ENCODE peak calls at places on chromosome 21, in seven cellular contexts. F is Peyer's patch, W is progenitor cell of endocrine pancreas, Z is GM12865, P is heart right ventricle, I is AG10803, X is foreskin fibroblast. M is an unnamed sample.
A peak's percentile ranks its signal among the peaks of the same experiment; 100 is the strongest.

GRCh38 chr21:26212220-26212619 is 41.6 kb upstream of the APP start:
- DNase-seq in F (no peak), W (no peak), Z (no peak), P (no peak), I (no peak), X (no peak), M (no peak)

GRCh38 chr21:34996304-34997081 is 52.6 kb downstream of the RUNX1 start:
- DNase-seq in F (no peak), W (no peak), Z (no peak), P (no peak), I (peak; percentile 83), X (peak; percentile 77), M (peak; percentile 50)

GRCh38 chr21:33308586-33309490 is 15.9 kb upstream of the IFNAR1 start:
- DNase-seq in F (peak; percentile 76), W (no peak), Z (peak; percentile 97), P (no peak), I (peak; percentile 72), X (peak; percentile 57), M (no peak)

GRCh38 chr21:26795866-26796329 is 49.3 kb downstream of the ADAMTS1 start:
- DNase-seq in F (peak; percentile 62), W (no peak), Z (no peak), P (peak; percentile 91), I (peak; percentile 85), X (peak; percentile 86), M (peak; percentile 40)

GRCh38 chr21:42316891-42317290 is 1.7 kb upstream of the TFF3 start:
- DNase-seq in F (peak; percentile 91), W (no peak), Z (no peak), P (no peak), I (no peak), X (no peak), M (no peak)

GRCh38 chr21:33618407-33618806 is 23.1 kb downstream of the CRYZL1 start:
- DNase-seq in F (no peak), W (no peak), Z (no peak), P (no peak), I (no peak), X (no peak), M (no peak)

GRCh38 chr21:39529026-39529425 is 77.3 kb downstream of the SH3BGR start:
- DNase-seq in F (no peak), W (no peak), Z (no peak), P (no peak), I (no peak), X (no peak), M (no peak)

GRCh38 chr21:34845521-34846213 is 176.9 kb downstream of the CLIC6 start:
- DNase-seq in F (no peak), W (no peak), Z (peak; percentile 80), P (no peak), I (no peak), X (peak; percentile 54), M (no peak)

GRCh38 chr21:42346866-42347600 is 3.8 kb downstream of the TFF2 start:
- DNase-seq in F (no peak), W (no peak), Z (no peak), P (no peak), I (no peak), X (no peak), M (no peak)

GRCh38 chr21:36713746-36714145 is 14.8 kb downstream of the SIM2 start:
- DNase-seq in F (no peak), W (no peak), Z (no peak), P (no peak), I (no peak), X (no peak), M (no peak)

GRCh38 chr21:36873511-36873910 is 93.0 kb downstream of the HLCS start:
- DNase-seq in F (no peak), W (no peak), Z (no peak), P (no peak), I (peak; percentile 20), X (no peak), M (no peak)

GRCh38 chr21:35366348-35367085 is 317.4 kb upstream of the RUNX1 start:
- DNase-seq in F (no peak), W (no peak), Z (no peak), P (peak; percentile 66), I (peak; percentile 98), X (peak; percentile 43), M (no peak)

GRCh38 chr21:31713973-31714740 is 17.8 kb downstream of the SCAF4 start:
- DNase-seq in F (no peak), W (no peak), Z (peak; percentile 27), P (no peak), I (no peak), X (no peak), M (no peak)

GRCh38 chr21:41928621-41929220 is 25.1 kb downstream of the C2CD2 start:
- DNase-seq in F (no peak), W (no peak), Z (peak; percentile 90), P (no peak), I (no peak), X (no peak), M (no peak)

GRCh38 chr21:42533306-42533962 is 19.8 kb downstream of the SLC37A1 start:
- DNase-seq in F (peak; percentile 44), W (no peak), Z (no peak), P (no peak), I (no peak), X (no peak), M (no peak)

GRCh38 chr21:26686278-26686677 is 113.2 kb upstream of the CYYR1 start:
- DNase-seq in F (no peak), W (no peak), Z (peak; percentile 48), P (no peak), I (peak; percentile 21), X (no peak), M (no peak)

GRCh38 chr21:39660191-39660590 is 47.5 kb downstream of the B3GALT5 start:
- DNase-seq in F (no peak), W (no peak), Z (no peak), P (peak; percentile 54), I (peak; percentile 54), X (peak; percentile 64), M (no peak)

GRCh38 chr21:15976807-15977206 is 247.0 kb downstream of the USP25 start:
- DNase-seq in F (no peak), W (no peak), Z (no peak), P (no peak), I (no peak), X (peak; percentile 4), M (no peak)
- TF ChIP-seq CTCF in F (no peak), W (peak; percentile 41), Z (no peak), P (no peak), I (peak; percentile 47), X (peak; percentile 35), M (no peak)

GRCh38 chr21:29359718-29360117 is 61.0 kb downstream of the BACH1 start:
- DNase-seq in F (no peak), W (no peak), Z (no peak), P (no peak), I (no peak), X (no peak), M (no peak)

GRCh38 chr21:29366532-29366931 is 67.8 kb downstream of the BACH1 start:
- DNase-seq in F (no peak), W (no peak), Z (no peak), P (no peak), I (no peak), X (no peak), M (no peak)

GRCh38 chr21:29365636-29366305 is 67.0 kb downstream of the BACH1 start:
- DNase-seq in F (no peak), W (no peak), Z (no peak), P (no peak), I (no peak), X (no peak), M (no peak)

GRCh38 chr21:29362758-29363157 is 64.0 kb downstream of the BACH1 start:
- DNase-seq in F (no peak), W (no peak), Z (no peak), P (no peak), I (no peak), X (no peak), M (no peak)

DNA sequence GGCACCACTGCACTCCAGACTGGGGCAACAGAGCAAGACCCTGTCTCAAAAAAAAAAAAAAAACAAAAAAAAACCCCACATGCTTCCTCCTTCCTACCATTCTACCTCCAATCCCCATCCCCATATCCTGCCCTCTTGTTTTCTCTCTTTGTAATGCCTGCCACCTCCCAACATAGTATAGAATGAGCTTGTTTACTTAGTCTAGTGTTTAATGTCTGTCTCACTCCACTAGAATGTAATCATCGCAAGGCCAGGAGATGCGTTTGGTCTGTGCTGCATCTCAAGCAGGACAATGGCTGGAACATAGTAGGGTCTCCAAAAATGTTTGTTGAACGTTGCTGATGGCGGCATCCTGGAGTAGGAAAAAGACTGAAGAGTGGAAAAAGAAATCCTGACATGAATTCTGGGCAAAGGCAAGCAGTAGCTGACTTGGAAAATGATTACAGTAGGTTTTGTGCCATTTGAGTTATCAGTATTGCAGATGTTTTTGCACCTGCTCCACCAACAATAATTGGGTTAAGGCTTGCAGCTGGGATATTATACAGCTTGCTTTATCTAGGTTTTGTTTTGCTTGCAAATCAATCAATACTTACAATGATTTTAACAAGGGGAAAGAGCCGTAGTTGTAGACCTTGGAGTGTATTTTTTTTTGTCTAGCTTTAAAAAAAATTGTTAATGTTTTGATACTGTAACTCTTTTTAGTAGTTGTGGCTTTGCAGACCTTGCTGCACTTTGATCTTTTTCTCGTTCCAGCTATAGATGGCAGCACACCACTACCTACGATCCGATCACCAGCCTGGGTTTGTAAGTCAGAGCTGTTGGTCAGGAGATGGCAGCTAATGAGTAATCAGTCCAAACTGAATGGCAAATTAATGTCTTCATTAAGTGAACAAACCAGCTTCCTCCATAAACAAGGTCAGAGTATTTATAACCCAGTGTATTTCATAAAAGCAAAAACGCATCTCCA is 62.4 kb downstream of the BACH1 start:
- DNase-seq in F (no peak), W (no peak), Z (no peak), P (no peak), I (no peak), X (no peak), M (no peak)
- TF ChIP-seq CTCF in F (no peak), W (peak; percentile 42), Z (no peak), P (no peak), I (no peak), X (no peak), M (no peak)

GRCh38 chr21:15062566-15062965 is 2.2 kb downstream of the NRIP1 start:
- DNase-seq in F (no peak), W (no peak), Z (peak; percentile 10), P (no peak), I (no peak), X (no peak), M (no peak)
- TF ChIP-seq CTCF in F (no peak), W (no peak), Z (no peak), P (no peak), I (peak; percentile 2), X (no peak), M (no peak)

GRCh38 chr21:45357436-45358260 is 47.3 kb upstream of the COL18A1 start:
- DNase-seq in F (peak; percentile 61), W (no peak), Z (no peak), P (peak; percentile 75), I (peak; percentile 55), X (peak; percentile 47), M (no peak)

GRCh38 chr21:45354970-45355369 is 50.0 kb upstream of the COL18A1 start:
- DNase-seq in F (no peak), W (no peak), Z (no peak), P (no peak), I (no peak), X (no peak), M (no peak)

GRCh38 chr21:45356653-45357435 is 48.1 kb upstream of the COL18A1 start:
- DNase-seq in F (no peak), W (no peak), Z (no peak), P (no peak), I (no peak), X (no peak), M (no peak)

GRCh38 chr21:45355573-45355972 is 49.4 kb upstream of the COL18A1 start:
- DNase-seq in F (no peak), W (no peak), Z (no peak), P (no peak), I (no peak), X (no peak), M (no peak)

GRCh38 chr21:45356251-45356650 is 48.7 kb upstream of the COL18A1 start:
- DNase-seq in F (no peak), W (no peak), Z (no peak), P (no peak), I (no peak), X (no peak), M (no peak)
- TF ChIP-seq CTCF in F (no peak), W (peak; percentile 39), Z (no peak), P (no peak), I (no peak), X (no peak), M (no peak)